ENCODE peak calls at places on chromosomes 16 and 17, in four cellular contexts. G is body of pancreas, J is prostate gland, V is IMR-90. B is an unnamed sample.

GRCh38 chr16:64089697-64090096 is 1032.2 kb downstream of the CDH11 start:
- DNase-seq in G (no peak), J (no peak), V (peak; percentile 11), B (no peak)

GRCh38 chr17:63699638-63700527 is at the start of gene LIMD2:
- DNase-seq in G (peak; percentile 63), J (peak; percentile 51), V (no peak), B (no peak)

GRCh38 chr17:71757956-71758355 is 362.9 kb upstream of the SOX9 start:
- DNase-seq in G (no peak), J (no peak), V (no peak), B (no peak)

GRCh38 chr17:62995377-62995885 is 29.4 kb downstream of the TANC2 start:
- DNase-seq in G (peak; percentile 46), J (no peak), V (peak; percentile 43), B (no peak)

GRCh38 chr17:73506470-73507435 is 137.5 kb downstream of the SDK2 start:
- DNase-seq in G (no peak), J (no peak), V (no peak), B (no peak)

GRCh38 chr17:17140590-17140980 is 65.5 kb downstream of the PLD6 start:
- DNase-seq in G (no peak), J (no peak), V (peak; percentile 79), B (no peak)

GRCh38 chr16:72996291-72997062 is 51.5 kb downstream of the ZFHX3 start:
- DNase-seq in G (peak; percentile 69), J (peak; percentile 84), V (no peak), B (no peak)

GRCh38 chr17:197352-197751 is 15.9 kb upstream of the DOC2B start:
- DNase-seq in G (no peak), J (no peak), V (no peak), B (no peak)

GRCh38 chr16:67149276-67150057 is 1.3 kb downstream of the B3GNT9 start:
- DNase-seq in G (no peak), J (no peak), V (no peak), B (no peak)

GRCh38 chr17:60720763-60721531 is 43.3 kb downstream of the BCAS3 start:
- DNase-seq in G (peak; percentile 41), J (peak; percentile 53), V (peak; percentile 81), B (no peak)

GRCh38 chr17:36817483-36818048 is 119.7 kb upstream of the LHX1 start:
- DNase-seq in G (no peak), J (no peak), V (no peak), B (no peak)

GRCh38 chr17:39606434-39607056 is 1.2 kb downstream of the NEUROD2 start:
- DNase-seq in G (peak; percentile 32), J (no peak), V (no peak), B (peak; percentile 60)

GRCh38 chr16:27726621-27727275 is 176.8 kb downstream of the KATNIP start:
- DNase-seq in G (no peak), J (no peak), V (peak; percentile 53), B (no peak)

GRCh38 chr16:74275031-74275636 is 21.5 kb upstream of the PSMD7 start:
- DNase-seq in G (no peak), J (no peak), V (peak; percentile 28), B (no peak)

GRCh38 chr17:60386475-60387058 is 5.4 kb downstream of the USP32 start:
- DNase-seq in G (no peak), J (no peak), V (no peak), B (no peak)

GRCh38 chr16:75263291-75263962 is 12.0 kb upstream of the BCAR1 start:
- DNase-seq in G (no peak), J (no peak), V (no peak), B (peak; percentile 71)

GRCh38 chr17:79929257-79930076 is 90.2 kb upstream of the CBX4 start:
- DNase-seq in G (no peak), J (no peak), V (no peak), B (no peak)

GRCh38 chr16:24348511-24349290 is 92.6 kb downstream of the CACNG3 start:
- DNase-seq in G (no peak), J (no peak), V (no peak), B (no peak)

GRCh38 chr17:33942414-33942813 is 312.7 kb upstream of the CCL2 start:
- DNase-seq in G (no peak), J (no peak), V (no peak), B (no peak)

GRCh38 chr17:731943-732787 is at the start of gene TLCD3A:
- DNase-seq in G (peak; percentile 87), J (peak; percentile 75), V (peak; percentile 55), B (peak; percentile 77)

GRCh38 chr16:58418601-58419000 is 26.3 kb downstream of the GINS3 start:
- DNase-seq in G (no peak), J (no peak), V (peak; percentile 27), B (no peak)

GRCh38 chr17:50627782-50628601 is 6.7 kb upstream of the ABCC3 start:
- DNase-seq in G (peak; percentile 56), J (no peak), V (no peak), B (no peak)

GRCh38 chr16:14489460-14489859 is 140.6 kb downstream of the PARN start:
- DNase-seq in G (no peak), J (no peak), V (peak; percentile 15), B (no peak)

GRCh38 chr17:69246726-69247375 is 18.2 kb upstream of the ABCA10 start:
- DNase-seq in G (no peak), J (no peak), V (peak; percentile 55), B (no peak)

GRCh38 chr16:76639685-76640289 is 362.6 kb downstream of the CNTNAP4 start:
- DNase-seq in G (peak; percentile 34), J (no peak), V (peak; percentile 1), B (no peak)

GRCh38 chr17:72491102-72491501 is 370.3 kb downstream of the SOX9 start:
- DNase-seq in G (no peak), J (no peak), V (no peak), B (no peak)

GRCh38 chr17:14784997-14785696 is 480.0 kb downstream of the PMP22 start:
- DNase-seq in G (peak; percentile 12), J (no peak), V (no peak), B (no peak)

GRCh38 chr17:41534899-41535546 is 6.9 kb upstream of the KRT19 start:
- DNase-seq in G (no peak), J (no peak), V (no peak), B (no peak)

GRCh38 chr17:68329331-68329730 is 38.0 kb downstream of the ARSG start:
- DNase-seq in G (no peak), J (no peak), V (no peak), B (no peak)

GRCh38 chr16:22317625-22318024 is 20.4 kb downstream of the POLR3E start:
- DNase-seq in G (no peak), J (no peak), V (no peak), B (peak; percentile 8)

GRCh38 chr17:50464121-50464520 is 4.6 kb downstream of the CHAD start:
- DNase-seq in G (no peak), J (no peak), V (no peak), B (no peak)

GRCh38 chr17:74785096-74785980 is 9.2 kb upstream of the NAT9 start:
- DNase-seq in G (no peak), J (no peak), V (no peak), B (no peak)

GRCh38 chr17:7580631-7581554 is 1.5 kb downstream of the CD68 start:
- DNase-seq in G (no peak), J (no peak), V (no peak), B (no peak)

GRCh38 chr16:66902648-66903543 is 15.8 kb downstream of the CDH16 start:
- DNase-seq in G (no peak), J (no peak), V (no peak), B (no peak)

GRCh38 chr17:65049085-65049756 is 7.3 kb downstream of the GNA13 start:
- DNase-seq in G (no peak), J (no peak), V (no peak), B (no peak)

GRCh38 chr17:42387221-42387657 is 1.0 kb downstream of the STAT3 start:
- DNase-seq in G (peak; percentile 19), J (peak; percentile 71), V (peak; percentile 74), B (peak; percentile 35)

GRCh38 chr16:25260416-25260815 is 2.8 kb upstream of the ZKSCAN2 start:
- DNase-seq in G (no peak), J (no peak), V (peak; percentile 34), B (no peak)

GRCh38 chr17:78933025-78933958 is 8.1 kb upstream of the TIMP2 start:
- DNase-seq in G (peak; percentile 42), J (no peak), V (peak; percentile 99), B (peak; percentile 83)

GRCh38 chr16:68539704-68540370 is 746 bp downstream of the ZFP90 start:
- DNase-seq in G (no peak), J (no peak), V (no peak), B (no peak)

DNA sequence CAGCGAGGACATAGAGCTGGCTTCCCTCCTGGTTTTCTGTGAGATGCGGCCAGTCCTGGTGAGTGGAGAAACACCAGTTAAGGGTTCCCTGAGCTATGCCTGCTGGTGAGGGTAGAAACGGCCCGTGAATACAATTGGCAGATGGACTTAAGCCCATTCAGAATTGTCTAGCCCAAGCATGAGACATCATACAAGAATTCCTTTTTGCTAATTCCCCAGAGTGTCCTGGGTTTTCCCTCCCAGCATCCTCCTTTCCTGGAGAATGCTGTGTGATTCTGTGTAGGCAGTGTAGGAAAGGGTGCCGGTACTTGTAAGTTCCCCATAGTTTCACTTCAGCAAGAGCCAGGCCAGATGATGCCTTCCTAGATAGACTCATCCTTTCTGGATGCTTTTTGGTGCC is 65.1 kb downstream of the SDR42E1 start:
- DNase-seq in G (no peak), J (no peak), V (no peak), B (no peak)
- H3K27ac ChIP-seq in G (no peak overlapping the region), J (no peak overlapping the region), V (no peak overlapping the region), B (no peak overlapping the region)

GRCh38 chr16:1444730-1445517 is 568 bp upstream of the CCDC154 start:
- DNase-seq in G (no peak), J (no peak), V (no peak), B (no peak)
- TF ChIP-seq POLR2A in G (no peak), J (no peak), V (no peak), B (no peak)

GRCh38 chr17:76491271-76492184 is 9.7 kb downstream of the RHBDF2 start:
- DNase-seq in G (no peak), J (no peak), V (no peak), B (no peak)
- H3K27ac ChIP-seq in G (no peak overlapping the region), J (no peak overlapping the region), V (no peak overlapping the region), B (peak overlapping the region; percentile 76)

DNA sequence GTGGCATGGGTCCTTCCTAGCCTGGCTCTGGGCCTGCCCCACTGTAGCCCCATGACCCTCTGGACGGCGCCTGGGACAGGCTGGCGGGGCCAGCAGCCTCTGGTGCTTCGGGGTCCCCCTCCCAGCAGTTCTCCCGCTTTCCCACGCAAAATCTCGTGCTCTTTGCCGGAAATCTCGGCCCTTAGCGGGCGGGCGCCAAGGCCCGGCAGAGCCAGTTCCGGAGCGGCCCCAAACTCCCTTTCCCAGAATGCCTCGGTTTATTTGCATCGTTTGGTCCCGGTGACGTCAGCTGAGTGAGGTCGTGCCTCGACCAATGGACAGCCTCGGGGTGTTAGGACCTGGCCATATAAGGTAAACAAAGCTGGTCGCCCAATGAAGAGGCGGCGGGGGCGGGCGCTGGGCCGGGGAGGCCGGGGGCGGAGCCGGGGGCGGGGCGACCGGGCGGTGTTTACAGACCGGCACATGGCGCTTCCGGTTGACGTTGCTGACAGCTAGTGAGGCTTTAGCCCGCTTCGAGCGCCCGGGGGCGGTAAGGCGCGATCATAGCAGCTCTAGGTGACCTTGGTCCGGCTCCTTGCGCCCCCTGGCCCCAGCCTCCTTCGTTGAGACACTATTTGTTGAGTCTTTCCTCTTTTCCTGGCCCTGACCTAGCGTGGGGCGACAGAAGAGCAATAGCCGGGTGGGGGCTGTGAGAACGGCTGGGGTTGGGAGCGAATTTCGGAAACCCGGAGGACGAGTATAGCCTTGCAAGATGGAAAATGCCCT is 1.5 kb upstream of the UBALD1 start:
- DNase-seq in G (peak; percentile 100), J (peak; percentile 100), V (peak; percentile 100), B (peak; percentile 100)
- TF ChIP-seq POLR2A in G (peak; percentile 95), J (peak; percentile 87), V (peak; percentile 31), B (no peak)

GRCh38 chr17:45021607-45022287 is 29.7 kb downstream of the DCAKD start:
- DNase-seq in G (peak; percentile 75), J (peak; percentile 42), V (peak; percentile 47), B (no peak)
- H3K27ac ChIP-seq in G (peak overlapping the region; percentile 84), J (peak overlapping the region; percentile 79), V (peak overlapping the region; percentile 72), B (peak overlapping the region; percentile 51)

B was measured in suprapubic skin.